ENCODE peak calls at places on chromosome 3, in seven cellular contexts. Q, F, E, C, H, W and V are unnamed samples.

GRCh38 chr3:105809204-105809893 is 59.5 kb downstream of the CBLB start:
- DNase-seq in H (no peak), W (no peak), E (no peak), Q (no peak), F (no peak), C (no peak), V (no peak)

GRCh38 chr3:190116551-190117067 is 4.1 kb downstream of the P3H2 start:
- DNase-seq in F (no peak), W (peak), E (no peak), H (no peak), C (no peak), Q (peak), V (peak)

GRCh38 chr3:171261487-171261886 is 198.7 kb downstream of the TNIK start:
- DNase-seq in F (no peak), H (no peak), E (peak), W (no peak), Q (peak), C (no peak), V (peak)

GRCh38 chr3:157614896-157615295 is 111.7 kb upstream of the VEPH1 start:
- DNase-seq in C (no peak), Q (no peak), F (no peak), E (no peak), W (no peak), H (no peak), V (no peak)

GRCh38 chr3:150238995-150239612 is 169.0 kb upstream of the TSC22D2 start:
- DNase-seq in H (no peak), Q (no peak), C (no peak), E (no peak), W (no peak), F (no peak), V (peak)

GRCh38 chr3:185733980-185734724 is 90.7 kb downstream of the IGF2BP2 start:
- DNase-seq in F (peak), W (peak), E (peak), C (no peak), H (peak), Q (peak), V (peak)

GRCh38 chr3:123720638-123721037 is 135.8 kb upstream of the HACD2 start:
- DNase-seq in E (no peak), W (no peak), F (no peak), Q (no peak), H (no peak), C (no peak), V (no peak)

GRCh38 chr3:39638286-39638685 is 170.8 kb downstream of the MOBP start:
- DNase-seq in Q (no peak), E (no peak), W (no peak), H (no peak), C (no peak), F (no peak), V (peak)

GRCh38 chr3:126661965-126662364 is 7.0 kb upstream of the TXNRD3 start:
- DNase-seq in C (no peak), W (no peak), F (no peak), Q (no peak), E (no peak), H (no peak), V (no peak)

GRCh38 chr3:55143928-55144671 is 216.2 kb upstream of the LRTM1 start:
- DNase-seq in E (no peak), F (no peak), H (no peak), Q (peak), W (peak), C (no peak), V (no peak)

GRCh38 chr3:187713504-187713903 is 11.1 kb upstream of the RTP2 start:
- DNase-seq in F (no peak), C (no peak), Q (peak), W (peak), H (peak), E (no peak), V (peak)

GRCh38 chr3:86961297-86961696 is 29.7 kb downstream of the VGLL3 start:
- DNase-seq in F (no peak), W (peak), H (no peak), Q (peak), C (no peak), E (no peak), V (no peak)

GRCh38 chr3:55491296-55491816 is 4.2 kb upstream of the WNT5A start:
- DNase-seq in W (peak), F (no peak), E (peak), H (no peak), C (no peak), Q (peak), V (peak)

GRCh38 chr3:6860911-6861330 is at the start of gene GRM7:
- DNase-seq in C (no peak), Q (peak), W (no peak), F (no peak), H (no peak), E (no peak), V (no peak)

GRCh38 chr3:46107682-46108081 is 80.4 kb upstream of the XCR1 start:
- DNase-seq in F (no peak), C (no peak), Q (no peak), E (no peak), W (no peak), H (peak), V (no peak)

GRCh38 chr3:71466483-71466882 is 117.0 kb downstream of the FOXP1 start:
- DNase-seq in C (no peak), E (peak), W (no peak), H (no peak), F (no peak), Q (peak), V (peak)

GRCh38 chr3:46844851-46845250 is 18.4 kb downstream of the MYL3 start:
- DNase-seq in H (peak), C (no peak), Q (no peak), E (no peak), F (no peak), W (no peak), V (no peak)

GRCh38 chr3:103002447-103002846 is 567.6 kb downstream of the ZPLD1 start:
- DNase-seq in C (no peak), Q (peak), W (no peak), H (peak), F (no peak), E (no peak), V (no peak)

GRCh38 chr3:156150434-156151066 is 30.2 kb downstream of the KCNAB1 start:
- DNase-seq in F (peak), E (peak), H (peak), W (peak), C (peak), Q (peak), V (peak)

GRCh38 chr3:177726807-177727206 is 529.5 kb upstream of the TBL1XR1 start:
- DNase-seq in C (no peak), E (no peak), Q (no peak), F (no peak), H (no peak), W (no peak), V (no peak)

GRCh38 chr3:66039590-66039887 is 821 bp upstream of the MAGI1 start:
- DNase-seq in C (peak), E (no peak), F (no peak), Q (peak), H (no peak), W (peak), V (peak)

GRCh38 chr3:77254967-77255831 is 215.3 kb downstream of the ROBO2 start:
- DNase-seq in Q (peak), H (peak), E (peak), C (no peak), W (peak), F (peak), V (peak)

GRCh38 chr3:58989173-58989572 is 60.7 kb downstream of the CFAP20DC start:
- DNase-seq in E (peak), C (no peak), F (peak), Q (peak), H (no peak), W (peak), V (peak)

GRCh38 chr3:54087581-54088410 is 34.6 kb upstream of the CACNA2D3 start:
- DNase-seq in H (no peak), Q (no peak), C (no peak), E (no peak), F (no peak), W (peak), V (no peak)

GRCh38 chr3:194367992-194368841 is 1.3 kb downstream of the LRRC15 start:
- DNase-seq in Q (peak), H (no peak), E (no peak), W (peak), F (no peak), C (no peak), V (no peak)

GRCh38 chr3:111904376-111905241 is 45.5 kb downstream of the PHLDB2 start:
- DNase-seq in E (peak), W (peak), H (no peak), C (no peak), Q (peak), F (peak), V (peak)
- TF ChIP-seq CTCF in E (no peak), W (peak), H (no peak), C (no peak), Q (no peak), F (no peak), V (peak)

GRCh38 chr3:48238506-48239085 is 2.3 kb upstream of the ZNF589 start:
- DNase-seq in W (no peak), H (no peak), F (no peak), Q (no peak), C (no peak), E (no peak), V (no peak)

GRCh38 chr3:48243886-48244285 is 3.0 kb downstream of the ZNF589 start:
- DNase-seq in Q (no peak), F (no peak), H (no peak), E (no peak), C (no peak), W (no peak), V (no peak)

GRCh38 chr3:48240000-48240710 is 749 bp upstream of the ZNF589 start:
- DNase-seq in W (no peak), F (no peak), E (no peak), C (no peak), H (no peak), Q (no peak), V (no peak)

GRCh38 chr3:48244462-48244861 is 3.6 kb downstream of the ZNF589 start:
- DNase-seq in W (no peak), E (no peak), Q (no peak), F (no peak), C (no peak), H (no peak), V (no peak)

GRCh38 chr3:48240711-48241491 is at the start of gene ZNF589:
- DNase-seq in H (peak), C (peak), E (peak), W (peak), Q (peak), F (peak), V (peak)
- TF ChIP-seq CTCF in H (peak), C (no peak), E (no peak), W (peak), Q (peak), F (peak), V (peak)

GRCh38 chr3:48695113-48695753 is 9.5 kb upstream of the NCKIPSD start:
- DNase-seq in E (peak), F (no peak), Q (peak), C (peak), W (peak), H (no peak), V (peak)

GRCh38 chr3:48698891-48699290 is 13.2 kb upstream of the NCKIPSD start:
- DNase-seq in W (no peak), Q (no peak), F (no peak), H (no peak), C (no peak), E (no peak), V (no peak)

GRCh38 chr3:48696156-48696555 is 10.4 kb upstream of the NCKIPSD start:
- DNase-seq in F (no peak), W (no peak), H (no peak), E (no peak), C (no peak), Q (no peak), V (no peak)

GRCh38 chr3:48700750-48701405 is 15.2 kb upstream of the NCKIPSD start:
- DNase-seq in Q (no peak), C (no peak), F (no peak), E (no peak), H (no peak), W (no peak), V (no peak)

GRCh38 chr3:48697952-48698351 is 12.2 kb upstream of the NCKIPSD start:
- DNase-seq in E (no peak), W (peak), H (no peak), C (no peak), Q (no peak), F (no peak), V (no peak)
- TF ChIP-seq CTCF in E (no peak), W (peak), H (no peak), C (no peak), Q (no peak), F (no peak), V (no peak)

GRCh38 chr3:81173514-81173913 is 587.9 kb downstream of the GBE1 start:
- DNase-seq in F (no peak), E (no peak), Q (no peak), C (no peak), W (no peak), H (no peak), V (peak)
- TF ChIP-seq CTCF in F (peak), E (no peak), Q (no peak), C (no peak), W (no peak), H (peak), V (peak)